ENCODE peak calls at places on chromosomes 16 and 17, in eight cellular contexts. R is ascending aorta, C is kidney, S is transverse colon, K is GM23338, A is AG10803, I is coronary artery, T is gastrocnemius medialis. O is an unnamed sample.

GRCh38 chr16:19882186-19882585 is 2.5 kb downstream of the GPRC5B start:
- DNase-seq in A (no peak), S (no peak), K (peak), T (no peak), I (no peak), R (no peak), C (no peak), O (no peak)

GRCh38 chr17:17108681-17109049 is 66.4 kb downstream of the MPRIP start:
- DNase-seq in A (no peak), K (peak), S (peak), C (peak), I (no peak), R (no peak), T (no peak), O (no peak)

GRCh38 chr16:75239463-75240122 is 11.8 kb downstream of the BCAR1 start:
- DNase-seq in I (no peak), A (no peak), S (no peak), R (no peak), C (peak), T (no peak), K (no peak), O (no peak)

GRCh38 chr16:57571098-57571497 is 28.7 kb downstream of the ADGRG5 start:
- DNase-seq in T (no peak), K (no peak), S (no peak), I (no peak), C (no peak), R (no peak), A (no peak), O (peak)

GRCh38 chr17:37430051-37430591 is 23.4 kb downstream of the TADA2A start:
- DNase-seq in K (no peak), I (no peak), S (no peak), R (no peak), A (peak), T (no peak), C (no peak), O (no peak)

GRCh38 chr16:54411555-54411954 is 125.0 kb upstream of the IRX3 start:
- DNase-seq in I (no peak), S (no peak), K (peak), R (no peak), C (no peak), A (no peak), T (no peak), O (peak)

GRCh38 chr16:86134802-86135461 is 236.0 kb downstream of the IRF8 start:
- DNase-seq in I (no peak), S (no peak), R (no peak), C (no peak), K (no peak), T (no peak), A (peak), O (no peak)

GRCh38 chr17:38403491-38403890 is 24.8 kb upstream of the ARHGAP23 start:
- DNase-seq in S (no peak), R (no peak), I (no peak), C (no peak), T (no peak), A (peak), K (peak), O (no peak)

GRCh38 chr17:72205357-72205756 is 84.5 kb downstream of the SOX9 start:
- DNase-seq in C (peak), A (no peak), R (no peak), T (no peak), K (no peak), S (no peak), I (no peak), O (no peak)

GRCh38 chr17:57107498-57108101 is 22.6 kb downstream of the AKAP1 start:
- DNase-seq in I (no peak), T (no peak), R (no peak), C (peak), K (no peak), S (peak), A (no peak), O (no peak)

GRCh38 chr16:89629827-89630610 is 16.6 kb downstream of the DPEP1 start:
- DNase-seq in R (no peak), C (no peak), S (peak), I (no peak), A (no peak), K (no peak), T (no peak), O (no peak)

GRCh38 chr16:88619859-88620655 is 18.3 kb upstream of the IL17C start:
- DNase-seq in I (no peak), S (peak), A (no peak), C (no peak), T (no peak), R (no peak), K (no peak), O (no peak)

GRCh38 chr16:50593410-50594139 is 45.4 kb downstream of the NKD1 start:
- DNase-seq in I (no peak), R (no peak), K (peak), C (no peak), T (no peak), A (no peak), S (no peak), O (no peak)

GRCh38 chr16:78230832-78231231 is 131.4 kb downstream of the WWOX start:
- DNase-seq in A (peak), R (no peak), S (peak), K (no peak), C (no peak), T (no peak), I (no peak), O (no peak)

GRCh38 chr17:33017366-33017765 is 25.7 kb downstream of the SPACA3 start:
- DNase-seq in I (peak), C (no peak), T (no peak), R (no peak), K (no peak), S (no peak), A (no peak), O (no peak)

GRCh38 chr17:39926588-39927100 is 757 bp downstream of the ORMDL3 start:
- DNase-seq in R (no peak), C (peak), I (peak), A (peak), S (peak), T (no peak), K (peak), O (peak)

GRCh38 chr16:89484088-89484501 is 6.3 kb downstream of the ANKRD11 start:
- DNase-seq in R (no peak), A (no peak), K (no peak), T (no peak), S (no peak), I (no peak), C (no peak), O (no peak)

GRCh38 chr16:15836965-15837611 is 19.7 kb downstream of the MYH11 start:
- DNase-seq in K (no peak), C (no peak), A (no peak), T (no peak), I (no peak), R (no peak), S (no peak), O (no peak)

GRCh38 chr17:7220593-7221280 is 999 bp downstream of the ACADVL start:
- DNase-seq in S (peak), A (peak), C (peak), I (no peak), T (peak), R (no peak), K (peak), O (no peak)

GRCh38 chr16:22318690-22319358 is 21.6 kb downstream of the POLR3E start:
- DNase-seq in R (no peak), C (no peak), S (peak), A (peak), K (peak), T (no peak), I (no peak), O (no peak)

GRCh38 chr16:31382485-31383161 is 10.5 kb upstream of the ITGAD start:
- DNase-seq in C (no peak), S (peak), T (peak), I (no peak), R (no peak), A (peak), K (peak), O (peak)

GRCh38 chr16:74281285-74281684 is 15.3 kb upstream of the PSMD7 start:
- DNase-seq in R (no peak), I (no peak), S (no peak), K (peak), A (no peak), T (no peak), C (no peak), O (no peak)

GRCh38 chr17:9021158-9021984 is at the start of gene NTN1:
- DNase-seq in S (peak), R (no peak), T (no peak), I (no peak), K (peak), C (peak), A (peak), O (peak)

GRCh38 chr17:83067718-83068261 is 11.6 kb upstream of the METRNL start:
- DNase-seq in A (no peak), C (peak), T (no peak), R (no peak), S (no peak), I (peak), K (no peak), O (no peak)

GRCh38 chr17:69773081-69773480 is 301.9 kb upstream of the KCNJ16 start:
- DNase-seq in A (no peak), I (no peak), T (no peak), K (no peak), R (no peak), S (no peak), C (no peak), O (no peak)

GRCh38 chr16:58730724-58731370 is 3.3 kb downstream of the GOT2 start:
- DNase-seq in C (no peak), S (no peak), T (no peak), I (no peak), A (no peak), R (no peak), K (no peak), O (no peak)

GRCh38 chr17:58520843-58521430 is 6.5 kb upstream of the MTMR4 start:
- DNase-seq in A (peak), I (no peak), S (no peak), T (no peak), R (no peak), K (peak), C (peak), O (no peak)

GRCh38 chr17:4807534-4808377 is 804 bp downstream of the PLD2 start:
- DNase-seq in K (no peak), R (no peak), C (peak), S (peak), A (no peak), T (no peak), I (no peak), O (no peak)

GRCh38 chr17:58120195-58120822 is 27.9 kb upstream of the OR4D1 start:
- DNase-seq in I (no peak), A (peak), R (no peak), S (peak), C (no peak), K (peak), T (no peak), O (no peak)

GRCh38 chr17:45261577-45262515 is at the start of gene SPATA32:
- DNase-seq in C (peak), T (peak), A (peak), R (no peak), I (no peak), S (peak), K (peak), O (no peak)

GRCh38 chr16:29994613-29995329 is 646 bp downstream of the HIRIP3 start:
- DNase-seq in S (peak), R (no peak), A (peak), I (no peak), K (no peak), T (no peak), C (peak), O (no peak)

GRCh38 chr17:17514361-17514992 is 18.3 kb upstream of the RASD1 start:
- DNase-seq in A (no peak), I (no peak), T (no peak), R (no peak), S (no peak), K (peak), C (peak), O (no peak)

GRCh38 chr16:57150682-57151330 is 35.0 kb downstream of the PSME3IP1 start:
- DNase-seq in T (no peak), R (no peak), K (peak), C (no peak), I (no peak), A (no peak), S (no peak), O (no peak)

GRCh38 chr16:11602321-11602720 is 15.6 kb upstream of the LITAF start:
- DNase-seq in A (no peak), T (no peak), S (no peak), R (no peak), C (no peak), K (no peak), I (no peak), O (no peak)

GRCh38 chr17:8289103-8289397 is 580 bp downstream of the RANGRF start:
- DNase-seq in I (no peak), A (no peak), C (no peak), T (no peak), K (peak), S (no peak), R (peak), O (no peak)

GRCh38 chr17:72171703-72172670 is 51.2 kb downstream of the SOX9 start:
- DNase-seq in I (no peak), R (no peak), S (no peak), T (no peak), A (no peak), K (no peak), C (no peak), O (no peak)

GRCh38 chr17:72390675-72391501 is 270.1 kb downstream of the SOX9 start:
- DNase-seq in I (no peak), R (no peak), K (no peak), A (no peak), T (no peak), S (no peak), C (no peak), O (no peak)

GRCh38 chr17:49365667-49366066 is 3.6 kb upstream of the ZNF652 start:
- DNase-seq in T (no peak), C (no peak), A (peak), S (no peak), R (no peak), I (no peak), K (peak), O (no peak)
- TF ChIP-seq CTCF in T (peak), C (no peak), A (peak), S (no peak), R (peak), I (no peak), K (peak), O (no peak)

GRCh38 chr16:84618428-84619102 is 687 bp upstream of the COTL1 start:
- DNase-seq in R (no peak), A (peak), K (peak), T (no peak), C (peak), I (peak), S (no peak), O (peak)
- TF ChIP-seq CTCF in R (peak), A (peak), K (no peak), T (no peak), C (no peak), I (no peak), S (no peak), O (no peak)

DNA sequence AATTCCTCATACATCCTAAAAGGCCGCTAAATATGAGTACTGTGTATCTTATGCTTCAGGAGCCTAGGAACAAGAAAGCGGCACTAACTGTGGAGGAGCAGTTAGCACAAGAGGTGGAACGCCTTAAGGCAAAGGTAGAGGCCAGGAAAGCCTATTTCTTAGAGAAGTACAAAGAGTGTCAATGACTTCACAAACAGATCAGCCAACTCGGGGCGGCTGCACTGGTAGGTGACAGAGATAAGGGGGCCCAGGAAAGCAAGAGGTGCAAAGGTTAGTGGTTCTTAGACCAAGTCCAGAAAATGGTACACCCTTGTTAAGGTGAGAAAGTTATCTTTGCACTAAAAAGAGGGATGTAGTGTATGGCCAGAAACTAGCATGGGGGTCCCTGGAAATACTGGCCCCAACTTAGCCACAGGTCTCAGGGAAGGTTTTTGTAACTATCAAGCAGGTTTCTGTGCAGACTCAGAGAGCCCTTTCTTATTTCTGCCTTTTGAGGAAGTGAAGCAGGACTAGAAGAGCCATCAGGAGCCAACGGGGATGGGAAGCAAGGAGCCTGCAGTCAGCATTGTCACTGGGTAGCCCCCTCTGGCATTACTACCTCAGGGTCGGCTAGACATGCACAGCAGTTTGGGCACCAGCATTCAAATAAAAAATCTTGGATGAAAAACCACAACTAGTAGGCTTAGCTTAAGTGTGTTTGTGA is 24.1 kb downstream of the CALCOCO2 start:
- DNase-seq in S (no peak), I (no peak), K (no peak), R (no peak), C (no peak), T (no peak), A (no peak), O (no peak)
- TF ChIP-seq CTCF in S (no peak), I (no peak), K (no peak), R (no peak), C (no peak), T (no peak), A (no peak), O (no peak)

GRCh38 chr17:31064707-31065106 is 30.1 kb upstream of the NF1 start:
- DNase-seq in T (no peak), K (no peak), I (no peak), C (no peak), A (no peak), R (no peak), S (no peak), O (no peak)

GRCh38 chr17:31058958-31059357 is 35.8 kb upstream of the NF1 start:
- DNase-seq in S (no peak), T (no peak), R (no peak), A (no peak), C (no peak), K (no peak), I (no peak), O (no peak)

GRCh38 chr17:31060814-31061550 is 33.8 kb upstream of the NF1 start:
- DNase-seq in R (no peak), S (no peak), C (no peak), T (no peak), A (no peak), I (no peak), K (no peak), O (no peak)

GRCh38 chr17:31061678-31062077 is 33.1 kb upstream of the NF1 start:
- DNase-seq in T (no peak), S (no peak), I (no peak), C (no peak), K (peak), R (no peak), A (no peak), O (no peak)
- TF ChIP-seq CTCF in T (no peak), S (no peak), I (no peak), C (no peak), K (peak), R (no peak), A (no peak), O (no peak)

GRCh38 chr17:30208214-30208613 is 27.3 kb downstream of the SLC6A4 start:
- DNase-seq in R (no peak), K (no peak), C (no peak), I (no peak), T (no peak), S (no peak), A (no peak), O (no peak)

GRCh38 chr17:30199600-30199999 is 35.9 kb downstream of the SLC6A4 start:
- DNase-seq in K (no peak), C (no peak), T (no peak), R (no peak), S (no peak), A (no peak), I (no peak), O (no peak)

GRCh38 chr17:30200086-30200485 is 35.4 kb downstream of the SLC6A4 start:
- DNase-seq in C (no peak), S (no peak), T (no peak), I (no peak), R (no peak), A (no peak), K (no peak), O (no peak)

GRCh38 chr17:30207655-30208054 is 27.8 kb downstream of the SLC6A4 start:
- DNase-seq in I (no peak), S (no peak), R (no peak), K (no peak), C (no peak), T (no peak), A (no peak), O (no peak)

DNA sequence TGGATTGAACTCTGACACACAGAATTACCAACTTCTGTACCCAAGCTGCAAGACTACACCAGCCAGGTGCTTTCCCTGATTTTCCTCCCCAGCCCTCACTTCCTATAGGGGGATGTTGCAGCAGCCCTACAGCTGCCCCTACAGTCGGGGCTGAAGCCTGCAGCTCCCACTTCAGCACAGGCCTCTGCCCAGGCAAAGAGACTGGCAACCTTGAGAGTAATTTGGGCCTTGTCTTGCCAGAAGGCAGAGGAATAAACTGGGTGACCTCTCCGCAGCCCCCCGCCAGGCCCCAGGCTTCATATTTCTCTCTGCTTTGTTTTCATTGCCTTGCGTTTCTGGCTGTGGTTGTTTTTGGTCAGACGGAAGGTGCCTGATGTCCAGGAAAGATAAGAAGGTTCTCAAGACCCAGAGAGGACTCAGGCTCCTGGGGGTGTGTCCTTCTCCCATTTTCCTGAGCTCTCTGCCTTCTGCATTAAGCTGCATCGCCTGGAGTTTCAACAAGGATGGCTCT is 32.0 kb downstream of the SLC6A4 start:
- DNase-seq in T (no peak), S (no peak), C (no peak), R (no peak), I (no peak), A (no peak), K (peak), O (no peak)
- TF ChIP-seq CTCF in T (no peak), S (no peak), C (no peak), R (no peak), I (no peak), A (no peak), K (peak), O (no peak)

O was measured in right atrium auricular region.